ENCODE peak calls at places on chromosomes 13 and 19, in four cellular contexts. O is SK-N-SH; U is ovary; J is activated CD8-positive, alpha-beta memory T cell treated with anti-CD3 and anti-CD28 coated beads for 48 hours. E is an unnamed sample.

GRCh38 chr19:33301900-33302174 is 497 bp downstream of the CEBPA start:
- DNase-seq in O (no peak), J (no peak), U (no peak), E (no peak)

GRCh38 chr13:52738719-52739467 is 727 bp downstream of the CNMD start:
- DNase-seq in U (no peak), O (no peak), J (peak), E (no peak)

GRCh38 chr19:13492128-13492527 is 14.2 kb downstream of the CACNA1A start:
- DNase-seq in J (no peak), O (no peak), U (no peak), E (no peak)

GRCh38 chr13:110047511-110047910 is 259.4 kb downstream of the COL4A1 start:
- DNase-seq in J (no peak), O (peak), U (peak), E (no peak)

GRCh38 chr19:1652471-1653299 is at the start of gene TCF3:
- DNase-seq in U (peak), J (peak), O (peak), E (peak)

GRCh38 chr13:59086147-59086546 is 1077.6 kb downstream of the DIAPH3 start:
- DNase-seq in J (no peak), O (no peak), U (no peak), E (no peak)

GRCh38 chr13:75312884-75313520 is 169.0 kb downstream of the TBC1D4 start:
- DNase-seq in J (peak), O (no peak), U (no peak), E (no peak)

GRCh38 chr19:10701955-10702307 is 692 bp downstream of the QTRT1 start:
- DNase-seq in U (no peak), J (no peak), O (peak), E (no peak)

GRCh38 chr13:101408154-101408553 is 8.2 kb downstream of the NALCN start:
- DNase-seq in J (no peak), U (no peak), O (no peak), E (no peak)

GRCh38 chr19:29415507-29415906 is 110.3 kb upstream of the VSTM2B start:
- DNase-seq in J (no peak), O (no peak), U (no peak), E (no peak)

GRCh38 chr13:83499286-83499685 is 383.0 kb downstream of the SLITRK1 start:
- DNase-seq in J (no peak), O (no peak), U (no peak), E (no peak)

E was measured in GM18507.